ENCODE peak calls at places on chromosomes 2 and 18, in four cellular contexts. One of them, this sample, is unnamed.

GRCh38 chr2:12534646-12535263 is 182.0 kb upstream of the TRIB2 start:
- DNase-seq in CD8-positive, alpha-beta memory T cell: no peak
- DNase-seq in A172: peak; percentile 95
- DNase-seq in activated CD4-positive, alpha-beta T cell treated with anti-CD3 and anti-CD28 coated beads, Interleukin-2, amount 10 ng/mL, durations not matched to agents 7 days and 5 days: no peak
- DNase-seq in this sample: no peak

GRCh38 chr2:143161982-143162837 is 33.0 kb downstream of the ARHGAP15 start:
- DNase-seq in CD8-positive, alpha-beta memory T cell: peak; percentile 37
- DNase-seq in activated CD4-positive, alpha-beta T cell treated with anti-CD3 and anti-CD28 coated beads, Interleukin-2, amount 10 ng/mL, durations not matched to agents 7 days and 5 days: peak; percentile 59
- DNase-seq in A172: peak; percentile 57
- DNase-seq in this sample: peak; percentile 44

GRCh38 chr2:62339413-62339812 is 143.5 kb downstream of the B3GNT2 start:
- DNase-seq in CD8-positive, alpha-beta memory T cell: no peak
- DNase-seq in activated CD4-positive, alpha-beta T cell treated with anti-CD3 and anti-CD28 coated beads, Interleukin-2, amount 10 ng/mL, durations not matched to agents 7 days and 5 days: no peak
- DNase-seq in A172: no peak
- DNase-seq in this sample: no peak

GRCh38 chr2:1140389-1141003 is 189.8 kb downstream of the SNTG2 start:
- DNase-seq in activated CD4-positive, alpha-beta T cell treated with anti-CD3 and anti-CD28 coated beads, Interleukin-2, amount 10 ng/mL, durations not matched to agents 7 days and 5 days: peak; percentile 27
- DNase-seq in CD8-positive, alpha-beta memory T cell: no peak
- DNase-seq in A172: no peak
- DNase-seq in this sample: no peak

GRCh38 chr2:221492606-221493005 is 79.5 kb downstream of the EPHA4 start:
- DNase-seq in activated CD4-positive, alpha-beta T cell treated with anti-CD3 and anti-CD28 coated beads, Interleukin-2, amount 10 ng/mL, durations not matched to agents 7 days and 5 days: no peak
- DNase-seq in A172: no peak
- DNase-seq in CD8-positive, alpha-beta memory T cell: no peak
- DNase-seq in this sample: no peak

GRCh38 chr2:100891911-100892642 is 72.1 kb downstream of the NPAS2 start:
- DNase-seq in A172: peak; percentile 80
- DNase-seq in activated CD4-positive, alpha-beta T cell treated with anti-CD3 and anti-CD28 coated beads, Interleukin-2, amount 10 ng/mL, durations not matched to agents 7 days and 5 days: no peak
- DNase-seq in CD8-positive, alpha-beta memory T cell: no peak
- DNase-seq in this sample: no peak

GRCh38 chr18:50638623-50639398 is 78.9 kb downstream of the MAPK4 start:
- DNase-seq in CD8-positive, alpha-beta memory T cell: no peak
- DNase-seq in activated CD4-positive, alpha-beta T cell treated with anti-CD3 and anti-CD28 coated beads, Interleukin-2, amount 10 ng/mL, durations not matched to agents 7 days and 5 days: no peak
- DNase-seq in A172: no peak
- DNase-seq in this sample: peak; percentile 69

GRCh38 chr2:182302174-182302573 is 124.7 kb downstream of the PDE1A start:
- DNase-seq in A172: peak; percentile 35
- DNase-seq in activated CD4-positive, alpha-beta T cell treated with anti-CD3 and anti-CD28 coated beads, Interleukin-2, amount 10 ng/mL, durations not matched to agents 7 days and 5 days: no peak
- DNase-seq in CD8-positive, alpha-beta memory T cell: no peak
- DNase-seq in this sample: no peak

GRCh38 chr18:77071711-77072292 is 60.8 kb downstream of the MBP start:
- DNase-seq in activated CD4-positive, alpha-beta T cell treated with anti-CD3 and anti-CD28 coated beads, Interleukin-2, amount 10 ng/mL, durations not matched to agents 7 days and 5 days: peak; percentile 70
- DNase-seq in CD8-positive, alpha-beta memory T cell: peak; percentile 63
- DNase-seq in A172: peak; percentile 77
- DNase-seq in this sample: no peak

GRCh38 chr2:127162261-127163089 is 55.5 kb upstream of the BIN1 start:
- DNase-seq in CD8-positive, alpha-beta memory T cell: no peak
- DNase-seq in A172: no peak
- DNase-seq in activated CD4-positive, alpha-beta T cell treated with anti-CD3 and anti-CD28 coated beads, Interleukin-2, amount 10 ng/mL, durations not matched to agents 7 days and 5 days: no peak
- DNase-seq in this sample: no peak

GRCh38 chr2:55954306-55955035 is 30.9 kb upstream of the EFEMP1 start:
- DNase-seq in activated CD4-positive, alpha-beta T cell treated with anti-CD3 and anti-CD28 coated beads, Interleukin-2, amount 10 ng/mL, durations not matched to agents 7 days and 5 days: no peak
- DNase-seq in A172: no peak
- DNase-seq in CD8-positive, alpha-beta memory T cell: no peak
- DNase-seq in this sample: no peak